ENCODE peak calls at places on chromosomes 12 and 14, in six cellular contexts. S is CD8-positive, alpha-beta T cell; Y is lung; K is PC-3; P is heart right ventricle; N is uterus. A is an unnamed sample.

GRCh38 chr12:17203497-17203896 is 597.5 kb upstream of the LMO3 start:
- DNase-seq in N (no peak), K (no peak), Y (no peak), P (no peak), S (no peak), A (no peak)

GRCh38 chr14:104886690-104887622 is 21.9 kb downstream of the CEP170B start:
- DNase-seq in P (no peak), K (no peak), N (peak; percentile 14), Y (no peak), S (no peak), A (no peak)

GRCh38 chr12:49806877-49807276 is 21.3 kb downstream of the NCKAP5L start:
- DNase-seq in P (no peak), N (no peak), Y (no peak), K (no peak), S (no peak), A (no peak)

GRCh38 chr14:104688755-104689619 is at the start of gene INF2:
- DNase-seq in K (peak; percentile 74), P (peak; percentile 60), Y (no peak), N (peak; percentile 60), S (peak; percentile 64), A (peak; percentile 77)

GRCh38 chr12:104684884-104685283 is 228.1 kb downstream of the CHST11 start:
- DNase-seq in S (no peak), N (no peak), K (no peak), Y (no peak), P (no peak), A (no peak)

GRCh38 chr12:54413284-54414190 is 5.5 kb downstream of the ITGA5 start:
- DNase-seq in N (no peak), K (no peak), S (peak; percentile 89), Y (peak; percentile 68), P (peak; percentile 60), A (no peak)

GRCh38 chr12:122803937-122804336 is 29.6 kb downstream of the CCDC62 start:
- DNase-seq in Y (no peak), S (no peak), K (no peak), P (no peak), N (no peak), A (no peak)

GRCh38 chr12:131092911-131093901 is 139.5 kb downstream of the ADGRD1 start:
- DNase-seq in Y (no peak), S (no peak), N (peak; percentile 6), K (peak; percentile 66), P (no peak), A (no peak)

GRCh38 chr12:26319511-26319910 is 124.1 kb downstream of the SSPN start:
- DNase-seq in N (peak; percentile 61), Y (peak; percentile 36), P (peak; percentile 55), S (no peak), K (peak; percentile 77), A (peak; percentile 72)

GRCh38 chr12:27324452-27324999 is 8.1 kb upstream of the BMAL2 start:
- DNase-seq in P (no peak), S (no peak), K (no peak), N (no peak), Y (no peak), A (no peak)

GRCh38 chr12:25959069-25959961 is 833 bp downstream of the RASSF8 start:
- DNase-seq in S (no peak), P (peak; percentile 33), N (peak; percentile 78), K (peak; percentile 77), Y (peak; percentile 46), A (peak; percentile 61)

GRCh38 chr12:80777587-80777986 is 60.9 kb downstream of the MYF5 start:
- DNase-seq in P (no peak), Y (no peak), S (no peak), N (no peak), K (no peak), A (no peak)

GRCh38 chr12:44875954-44876553 is at the start of gene NELL2:
- DNase-seq in K (peak; percentile 40), P (no peak), Y (peak; percentile 36), S (peak; percentile 82), N (no peak), A (peak; percentile 41)

GRCh38 chr12:39835517-39836489 is 216.2 kb upstream of the ABCD2 start:
- DNase-seq in K (no peak), N (no peak), P (no peak), Y (no peak), S (no peak), A (no peak)

GRCh38 chr12:58668831-58669230 is 251.5 kb downstream of the LRIG3 start:
- DNase-seq in S (no peak), Y (no peak), K (no peak), N (no peak), P (no peak), A (no peak)

GRCh38 chr14:73397810-73398209 is 60.5 kb downstream of the NUMB start:
- DNase-seq in K (no peak), N (no peak), P (no peak), Y (no peak), S (no peak), A (no peak)

GRCh38 chr12:99455350-99456037 is 192.1 kb upstream of the GARIN6 start:
- DNase-seq in Y (no peak), P (no peak), K (peak; percentile 88), S (no peak), N (no peak), A (no peak)

GRCh38 chr12:109305547-109305946 is 3.5 kb downstream of the FOXN4 start:
- DNase-seq in S (no peak), K (no peak), N (no peak), P (no peak), Y (no peak), A (no peak)

GRCh38 chr14:56666716-56667115 is 87.1 kb downstream of the TMEM260 start:
- DNase-seq in K (peak; percentile 82), S (no peak), N (no peak), Y (no peak), P (no peak), A (no peak)

GRCh38 chr14:29919845-29920244 is 7.8 kb downstream of the PRKD1 start:
- DNase-seq in K (no peak), Y (no peak), N (no peak), P (no peak), S (no peak), A (no peak)

GRCh38 chr12:54689984-54690383 is 41.8 kb upstream of the DCD start:
- DNase-seq in N (no peak), K (peak; percentile 21), S (no peak), Y (no peak), P (no peak), A (no peak)

GRCh38 chr12:9077576-9078031 is 38.1 kb downstream of the A2M start:
- DNase-seq in Y (no peak), K (no peak), S (no peak), P (no peak), N (no peak), A (no peak)

GRCh38 chr12:47776471-47777143 is 3.6 kb downstream of the SLC48A1 start:
- DNase-seq in Y (no peak), K (no peak), N (no peak), S (no peak), P (no peak), A (no peak)

GRCh38 chr14:103845327-103845726 is 2.0 kb downstream of the PPP1R13B start:
- DNase-seq in N (no peak), K (peak; percentile 24), S (no peak), P (no peak), Y (no peak), A (no peak)

DNA sequence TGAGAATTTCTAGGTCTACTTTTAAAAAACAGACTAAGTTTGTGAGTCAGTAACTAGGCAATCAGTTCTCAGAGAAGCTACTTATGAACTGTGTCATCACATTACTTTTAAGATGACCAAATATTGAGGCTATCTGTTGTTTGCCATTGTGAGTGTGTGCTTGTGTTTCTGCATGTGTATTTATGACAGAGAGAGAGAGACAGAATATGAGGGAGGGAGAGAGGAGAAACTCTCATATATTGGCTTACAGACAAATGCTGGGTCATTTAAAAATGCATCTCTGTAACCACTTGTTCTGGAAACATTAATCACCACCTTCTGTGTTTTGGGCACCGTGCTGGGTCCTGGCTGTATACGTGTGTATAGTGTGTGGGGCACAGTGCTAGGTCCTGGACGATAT is 161.5 kb upstream of the FRMD6 start:
- DNase-seq in P (no peak), Y (no peak), K (peak; percentile 66), N (no peak), S (no peak), A (no peak)
- H3K27ac ChIP-seq in P (no peak overlapping the region), Y (no peak overlapping the region), K (peak overlapping the region; percentile 73), N (peak overlapping the region; percentile 57), S (no peak overlapping the region), A (no peak overlapping the region)

DNA sequence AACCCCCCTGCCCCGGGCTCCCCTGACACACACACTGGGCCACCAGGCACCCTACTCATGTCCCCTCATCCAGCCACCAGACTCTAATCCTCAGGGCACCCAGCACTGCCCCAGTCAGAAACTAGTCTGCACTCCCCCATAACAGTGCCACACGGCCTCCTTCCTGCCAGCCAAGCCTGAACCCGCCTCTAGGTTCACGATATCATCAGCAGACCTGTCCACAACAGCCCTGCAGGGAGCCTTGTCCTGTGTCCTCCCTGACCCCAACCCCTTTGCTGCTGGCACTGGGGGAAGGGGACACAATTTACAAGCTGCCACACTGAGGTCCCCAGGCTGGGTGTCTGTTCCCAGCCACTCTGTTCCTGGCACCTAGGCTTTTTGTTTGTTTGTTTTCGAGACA is 33.6 kb downstream of the LTBP2 start:
- DNase-seq in K (no peak), S (no peak), P (no peak), Y (no peak), N (no peak), A (no peak)
- H3K27ac ChIP-seq in K (no peak overlapping the region), S (no peak overlapping the region), P (peak overlapping the region; percentile 39), Y (no peak overlapping the region), N (no peak overlapping the region), A (no peak overlapping the region)

GRCh38 chr14:80607430-80608200 is 333.9 kb downstream of the CEP128 start:
- DNase-seq in K (no peak), P (no peak), Y (no peak), N (no peak), S (no peak), A (no peak)
- H3K27ac ChIP-seq in K (no peak overlapping the region), P (no peak overlapping the region), Y (no peak overlapping the region), N (no peak overlapping the region), S (no peak overlapping the region), A (no peak overlapping the region)

DNA sequence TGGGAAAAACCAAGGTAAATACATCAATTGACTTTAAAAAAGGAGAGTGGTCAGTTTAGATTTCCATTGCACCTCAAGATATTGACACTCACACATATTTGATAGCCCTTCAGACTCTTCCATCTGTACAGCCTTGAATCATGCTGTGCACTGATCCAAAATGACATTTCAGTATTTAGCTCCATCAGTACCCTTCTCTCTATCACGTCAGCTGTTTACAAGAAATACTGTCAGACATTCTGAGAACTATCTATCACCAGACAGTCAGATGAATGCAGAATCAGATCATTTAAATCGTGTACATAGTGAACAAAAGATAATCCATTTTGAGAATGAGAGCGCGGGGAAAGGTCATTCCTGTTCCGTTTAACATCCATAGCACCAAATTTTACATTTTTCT is 511.9 kb downstream of the RPL10L start:
- DNase-seq in N (no peak), P (no peak), S (no peak), Y (no peak), K (no peak), A (no peak)
- H3K27ac ChIP-seq in N (no peak overlapping the region), P (no peak overlapping the region), S (no peak overlapping the region), Y (no peak overlapping the region), K (no peak overlapping the region), A (no peak overlapping the region)

A was measured in adrenal gland.